ENCODE peak calls at places on chromosomes 6 and 20, in four cellular contexts. Q, T, O and S are unnamed samples.

GRCh38 chr6:110528051-110528929 is 51.9 kb upstream of the SLC22A16 start:
- DNase-seq in T (peak), Q (no peak), O (peak), S (peak)

GRCh38 chr6:53813096-53813495 is 18.3 kb downstream of the LRRC1 start:
- DNase-seq in O (no peak), Q (no peak), T (no peak), S (no peak)

GRCh38 chr6:100968934-100969333 is 87.8 kb upstream of the ASCC3 start:
- DNase-seq in O (no peak), Q (peak), T (no peak), S (no peak)

GRCh38 chr6:35181313-35181932 is 32.3 kb upstream of the SCUBE3 start:
- DNase-seq in O (no peak), Q (no peak), T (no peak), S (no peak)

GRCh38 chr20:3796477-3797225 is 541 bp downstream of the CDC25B start:
- DNase-seq in T (no peak), Q (no peak), O (no peak), S (no peak)

GRCh38 chr20:33431797-33432381 is 11.7 kb downstream of the SNTA1 start:
- DNase-seq in T (no peak), O (no peak), Q (no peak), S (no peak)

GRCh38 chr20:47013606-47014005 is 119.0 kb downstream of the EYA2 start:
- DNase-seq in O (no peak), T (no peak), Q (no peak), S (no peak)

GRCh38 chr6:39192736-39193135 is 36.5 kb downstream of the KCNK5 start:
- DNase-seq in Q (no peak), O (no peak), T (no peak), S (no peak)

GRCh38 chr20:58571942-58572666 is 56.9 kb upstream of the APCDD1L start:
- DNase-seq in T (no peak), Q (no peak), O (no peak), S (no peak)